ENCODE peak calls at places on chromosomes 12 and 14, in five cellular contexts. One of them, this sample, is unnamed. For H3K4me1, the result is how much of the 10 kb centered on the place peaks cover.

GRCh38 chr12:56087220-56087619 is 7.3 kb downstream of the ERBB3 start:
- DNase-seq in ovary: no peak
- DNase-seq in keratinocyte: no peak
- DNase-seq in tibial artery: no peak
- DNase-seq in SJSA1: no peak
- DNase-seq in this sample: peak

GRCh38 chr14:20608383-20609095 is 17.4 kb upstream of the RNASE12 start:
- DNase-seq in ovary: no peak
- DNase-seq in keratinocyte: no peak
- DNase-seq in SJSA1: no peak
- DNase-seq in tibial artery: no peak
- DNase-seq in this sample: no peak

GRCh38 chr12:113422030-113422900 is at the start of gene SDSL:
- DNase-seq in keratinocyte: peak
- DNase-seq in SJSA1: peak
- DNase-seq in ovary: peak
- DNase-seq in tibial artery: peak
- DNase-seq in this sample: peak

GRCh38 chr12:124510301-124510970 is 57.0 kb downstream of the NCOR2 start:
- DNase-seq in tibial artery: no peak
- DNase-seq in SJSA1: no peak
- DNase-seq in keratinocyte: no peak
- DNase-seq in ovary: no peak
- DNase-seq in this sample: no peak

GRCh38 chr12:32107376-32108267 is 975 bp downstream of the BICD1 start:
- DNase-seq in SJSA1: peak
- DNase-seq in tibial artery: no peak
- DNase-seq in keratinocyte: no peak
- DNase-seq in ovary: peak
- DNase-seq in this sample: no peak

GRCh38 chr14:75238728-75239455 is 39.7 kb upstream of the FOS start:
- DNase-seq in ovary: peak
- DNase-seq in keratinocyte: no peak
- DNase-seq in SJSA1: no peak
- DNase-seq in tibial artery: no peak
- DNase-seq in this sample: no peak

GRCh38 chr12:106672308-106673085 is 89.7 kb downstream of the RFX4 start:
- DNase-seq in keratinocyte: no peak
- DNase-seq in ovary: no peak
- DNase-seq in SJSA1: no peak
- DNase-seq in tibial artery: no peak
- DNase-seq in this sample: no peak

GRCh38 chr12:117141097-117141898 is 42.1 kb upstream of the TESC start:
- DNase-seq in keratinocyte: no peak
- DNase-seq in tibial artery: no peak
- DNase-seq in ovary: no peak
- DNase-seq in SJSA1: no peak
- DNase-seq in this sample: no peak

GRCh38 chr12:19036673-19037357 is 92.7 kb upstream of the PLEKHA5 start:
- DNase-seq in keratinocyte: no peak
- DNase-seq in tibial artery: no peak
- DNase-seq in SJSA1: no peak
- DNase-seq in ovary: no peak
- DNase-seq in this sample: no peak

GRCh38 chr12:104219361-104219892 is 3.8 kb downstream of the TXNRD1 start:
- DNase-seq in keratinocyte: peak
- DNase-seq in tibial artery: no peak
- DNase-seq in SJSA1: peak
- DNase-seq in ovary: no peak
- DNase-seq in this sample: no peak

GRCh38 chr12:30417697-30418231 is 277.9 kb downstream of the IPO8 start:
- DNase-seq in ovary: no peak
- DNase-seq in tibial artery: no peak
- DNase-seq in keratinocyte: peak
- DNase-seq in SJSA1: peak
- DNase-seq in this sample: no peak

GRCh38 chr12:3281588-3282150 is 204.5 kb downstream of the TSPAN9 start:
- DNase-seq in SJSA1: no peak
- DNase-seq in tibial artery: no peak
- DNase-seq in ovary: no peak
- DNase-seq in keratinocyte: no peak
- DNase-seq in this sample: no peak

GRCh38 chr12:91877461-91878230 is 268.0 kb downstream of the BTG1 start:
- DNase-seq in SJSA1: no peak
- DNase-seq in keratinocyte: no peak
- DNase-seq in tibial artery: no peak
- DNase-seq in ovary: no peak
- DNase-seq in this sample: no peak

GRCh38 chr12:56766535-56766934 is 3.4 kb downstream of the HSD17B6 start:
- DNase-seq in SJSA1: no peak
- DNase-seq in keratinocyte: no peak
- DNase-seq in tibial artery: no peak
- DNase-seq in ovary: no peak
- DNase-seq in this sample: no peak

GRCh38 chr14:57833304-57833703 is 32.6 kb downstream of the SLC35F4 start:
- DNase-seq in ovary: peak
- DNase-seq in SJSA1: no peak
- DNase-seq in tibial artery: peak
- DNase-seq in keratinocyte: peak
- DNase-seq in this sample: no peak

GRCh38 chr12:85448548-85449139 is 168.6 kb downstream of the ALX1 start:
- DNase-seq in ovary: no peak
- DNase-seq in tibial artery: no peak
- DNase-seq in keratinocyte: no peak
- DNase-seq in SJSA1: no peak
- DNase-seq in this sample: no peak

GRCh38 chr14:50828738-50829471 is 2.1 kb downstream of the NIN start:
- DNase-seq in tibial artery: no peak
- DNase-seq in SJSA1: no peak
- DNase-seq in keratinocyte: no peak
- DNase-seq in ovary: no peak
- DNase-seq in this sample: no peak

GRCh38 chr14:70995671-70996070 is 88.4 kb downstream of the PCNX1 start:
- DNase-seq in ovary: no peak
- DNase-seq in tibial artery: no peak
- DNase-seq in SJSA1: no peak
- DNase-seq in keratinocyte: no peak
- DNase-seq in this sample: no peak

GRCh38 chr14:91727121-91727520 is 4.8 kb downstream of the CATSPERB start:
- DNase-seq in keratinocyte: no peak
- DNase-seq in ovary: no peak
- DNase-seq in SJSA1: no peak
- DNase-seq in tibial artery: no peak
- DNase-seq in this sample: no peak

GRCh38 chr14:75885829-75886228 is 96.0 kb downstream of the TGFB3 start:
- DNase-seq in tibial artery: no peak
- DNase-seq in keratinocyte: peak
- DNase-seq in ovary: no peak
- DNase-seq in SJSA1: no peak
- DNase-seq in this sample: no peak

GRCh38 chr12:111789779-111790178 is 23.0 kb downstream of the ALDH2 start:
- DNase-seq in tibial artery: no peak
- DNase-seq in ovary: no peak
- DNase-seq in keratinocyte: no peak
- DNase-seq in SJSA1: no peak
- DNase-seq in this sample: no peak

GRCh38 chr12:81206425-81206824 is 128.5 kb downstream of the ACSS3 start:
- DNase-seq in tibial artery: no peak
- DNase-seq in SJSA1: no peak
- DNase-seq in ovary: no peak
- DNase-seq in keratinocyte: no peak
- DNase-seq in this sample: no peak

GRCh38 chr12:129657179-129657578 is 246.6 kb downstream of the TMEM132D start:
- DNase-seq in SJSA1: no peak
- DNase-seq in ovary: no peak
- DNase-seq in tibial artery: no peak
- DNase-seq in keratinocyte: no peak
- DNase-seq in this sample: no peak

GRCh38 chr12:56687225-56688128 is 607 bp downstream of the PTGES3 start:
- DNase-seq in ovary: peak
- DNase-seq in tibial artery: peak
- DNase-seq in keratinocyte: no peak
- DNase-seq in SJSA1: no peak
- DNase-seq in this sample: peak

GRCh38 chr12:17060260-17060659 is 454.3 kb upstream of the LMO3 start:
- DNase-seq in ovary: no peak
- DNase-seq in SJSA1: no peak
- DNase-seq in keratinocyte: no peak
- DNase-seq in tibial artery: no peak
- DNase-seq in this sample: no peak

GRCh38 chr12:53071591-53072551 is 7.3 kb downstream of the SPRYD3 start:
- DNase-seq in ovary: peak
- DNase-seq in tibial artery: peak
- DNase-seq in keratinocyte: no peak
- DNase-seq in SJSA1: no peak
- DNase-seq in this sample: peak
- H3K4me1 ChIP-seq in ovary: under half
- H3K4me1 ChIP-seq in tibial artery: under half
- H3K4me1 ChIP-seq in keratinocyte: under half
- H3K4me1 ChIP-seq in SJSA1: under half
- H3K4me1 ChIP-seq in this sample: under half

DNA sequence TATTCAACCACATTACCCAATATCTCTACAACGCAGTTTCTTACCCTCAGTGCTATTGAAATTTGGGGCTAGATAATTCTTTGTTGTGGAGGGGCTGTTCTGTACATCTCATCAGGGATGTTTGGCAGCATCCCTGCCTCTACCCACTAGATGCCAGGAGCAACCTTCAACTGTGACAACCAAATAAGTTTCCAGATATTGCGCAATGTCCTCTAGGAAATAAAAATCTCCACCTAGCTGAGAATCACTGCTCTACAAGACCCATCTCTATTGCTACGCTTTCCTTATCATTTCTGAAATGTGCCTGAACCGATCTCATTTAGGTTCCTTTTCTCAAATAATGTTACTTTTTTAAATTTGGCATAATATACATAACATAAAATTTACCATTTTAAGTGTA is 155.2 kb upstream of the G2E3 start:
- DNase-seq in ovary: no peak
- DNase-seq in keratinocyte: no peak
- DNase-seq in SJSA1: no peak
- DNase-seq in tibial artery: no peak
- DNase-seq in this sample: no peak
- H3K27ac ChIP-seq in ovary: no peak
- H3K27ac ChIP-seq in keratinocyte: no peak
- H3K27ac ChIP-seq in SJSA1: no peak
- H3K27ac ChIP-seq in tibial artery: no peak
- H3K27ac ChIP-seq in this sample: no peak

GRCh38 chr14:93960108-93960475 is 16.3 kb downstream of the ASB2 start:
- DNase-seq in tibial artery: no peak
- DNase-seq in ovary: no peak
- DNase-seq in SJSA1: no peak
- DNase-seq in keratinocyte: no peak
- DNase-seq in this sample: no peak
- H3K4me1 ChIP-seq in tibial artery: under half
- H3K4me1 ChIP-seq in ovary: under half
- H3K4me1 ChIP-seq in SJSA1: under half
- H3K4me1 ChIP-seq in keratinocyte: under half
- H3K4me1 ChIP-seq in this sample: half or more

DNA sequence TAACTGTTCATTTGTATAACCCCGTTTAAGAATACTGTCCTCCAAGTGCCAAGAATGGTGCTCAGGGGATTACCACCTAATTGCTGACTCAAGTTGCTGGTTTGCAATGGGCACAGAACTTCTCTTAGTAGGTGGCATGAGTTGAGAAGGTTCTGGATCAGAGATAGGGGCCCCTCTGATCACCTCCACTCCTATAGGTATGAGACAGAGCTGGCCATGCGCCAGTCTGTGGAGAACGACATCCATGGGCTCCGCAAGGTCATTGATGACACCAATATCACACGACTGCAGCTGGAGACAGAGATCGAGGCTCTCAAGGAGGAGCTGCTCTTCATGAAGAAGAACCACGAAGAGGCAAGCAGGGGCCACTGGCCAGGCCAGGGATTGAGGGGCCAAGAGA is 1.6 kb downstream of the KRT18 start:
- DNase-seq in SJSA1: no peak
- DNase-seq in ovary: no peak
- DNase-seq in keratinocyte: no peak
- DNase-seq in tibial artery: no peak
- DNase-seq in this sample: no peak
- H3K27ac ChIP-seq in SJSA1: no peak
- H3K27ac ChIP-seq in ovary: no peak
- H3K27ac ChIP-seq in keratinocyte: no peak
- H3K27ac ChIP-seq in tibial artery: no peak
- H3K27ac ChIP-seq in this sample: no peak

GRCh38 chr14:60865378-60866127 is 115.3 kb downstream of the TRMT5 start:
- DNase-seq in tibial artery: no peak
- DNase-seq in SJSA1: no peak
- DNase-seq in keratinocyte: no peak
- DNase-seq in ovary: no peak
- DNase-seq in this sample: no peak
- H3K4me1 ChIP-seq in tibial artery: under half
- H3K4me1 ChIP-seq in SJSA1: under half
- H3K4me1 ChIP-seq in keratinocyte: under half
- H3K4me1 ChIP-seq in ovary: under half
- H3K4me1 ChIP-seq in this sample: under half

DNA sequence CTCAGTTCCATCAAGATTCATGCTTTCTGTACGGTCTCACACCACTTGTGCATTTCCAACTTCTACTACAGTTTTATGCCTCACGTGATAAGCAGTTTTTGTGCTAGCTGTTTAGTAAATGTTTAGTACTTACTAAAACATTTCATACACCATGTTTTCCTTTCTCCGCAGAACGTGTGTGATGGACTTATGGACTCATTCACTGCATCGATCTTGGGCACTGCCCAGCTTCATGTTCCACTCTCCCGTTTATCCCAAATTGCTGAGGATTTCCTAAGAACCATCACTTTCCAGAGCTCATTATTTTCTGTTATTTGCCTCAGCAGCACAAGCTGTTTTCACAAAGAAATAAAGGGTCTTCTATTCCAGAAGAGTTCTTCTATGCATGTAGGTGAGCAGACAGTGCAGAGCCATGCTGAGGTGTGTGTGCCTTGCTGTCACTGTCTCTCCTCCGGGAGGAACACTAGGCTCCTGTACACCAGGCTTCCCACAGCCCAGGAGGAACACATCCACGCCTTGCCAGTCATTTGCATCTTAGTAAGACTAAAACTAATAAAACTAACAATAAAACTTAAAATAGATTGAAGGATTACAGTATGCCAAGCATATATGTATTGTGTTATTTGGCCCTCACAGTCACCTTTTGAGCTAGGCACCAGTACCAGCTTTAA is 90.3 kb upstream of the EEA1 start:
- DNase-seq in tibial artery: no peak
- DNase-seq in ovary: no peak
- DNase-seq in keratinocyte: no peak
- DNase-seq in SJSA1: no peak
- DNase-seq in this sample: no peak
- H3K27ac ChIP-seq in tibial artery: no peak
- H3K27ac ChIP-seq in ovary: peak
- H3K27ac ChIP-seq in keratinocyte: no peak
- H3K27ac ChIP-seq in SJSA1: no peak
- H3K27ac ChIP-seq in this sample: no peak

GRCh38 chr12:23686095-23686494 is 263.4 kb downstream of the SOX5 start:
- DNase-seq in keratinocyte: no peak
- DNase-seq in tibial artery: no peak
- DNase-seq in ovary: no peak
- DNase-seq in SJSA1: no peak
- DNase-seq in this sample: no peak

GRCh38 chr12:23681237-23681636 is 268.2 kb downstream of the SOX5 start:
- DNase-seq in tibial artery: no peak
- DNase-seq in SJSA1: no peak
- DNase-seq in ovary: no peak
- DNase-seq in keratinocyte: no peak
- DNase-seq in this sample: no peak

GRCh38 chr12:23684121-23684520 is 265.3 kb downstream of the SOX5 start:
- DNase-seq in tibial artery: no peak
- DNase-seq in ovary: no peak
- DNase-seq in SJSA1: no peak
- DNase-seq in keratinocyte: no peak
- DNase-seq in this sample: no peak
- H3K4me1 ChIP-seq in tibial artery: under half
- H3K4me1 ChIP-seq in ovary: under half
- H3K4me1 ChIP-seq in SJSA1: under half
- H3K4me1 ChIP-seq in keratinocyte: under half
- H3K4me1 ChIP-seq in this sample: under half

This sample was measured in sigmoid colon.